ENCODE peak calls at places on chromosomes 16 and 17, in nine cellular contexts. L is NCI-H446 treated with DMSO at 0.1 percent for 48 hours; I is A673; A is activated T-helper 1 cell treated with Interleukin-2 at 50 U/mL for 16 hours; Z is stimulated activated CD4-positive, alpha-beta T cell treated with anti-CD3 and anti-CD28 coated beads, Interleukin-2, amount 100 ng/mL, for 24 hours; D is endothelial cell; S is occipital lobe; C is LoVo; T is HEK293T. O is an unnamed sample.

GRCh38 chr17:5883775-5884665 is 186.2 kb upstream of the WSCD1 start:
- DNase-seq in A (no peak), Z (no peak), S (no peak), I (no peak), T (no peak), L (no peak), D (no peak), C (peak), O (no peak)

GRCh38 chr17:74544991-74545441 is 899 bp downstream of the CD300C start:
- DNase-seq in I (no peak), L (no peak), C (no peak), A (no peak), S (no peak), D (no peak), T (no peak), Z (no peak), O (no peak)

GRCh38 chr17:48627625-48628510 is 1.7 kb upstream of the HOXB9 start:
- DNase-seq in L (no peak), S (no peak), C (no peak), Z (no peak), A (no peak), T (no peak), D (no peak), I (no peak), O (no peak)

GRCh38 chr17:78342438-78343098 is 17.3 kb downstream of the SOCS3 start:
- DNase-seq in Z (no peak), A (no peak), L (no peak), D (no peak), I (no peak), T (no peak), C (no peak), S (no peak), O (peak)

GRCh38 chr16:59593256-59593655 is 859.1 kb upstream of the GOT2 start:
- DNase-seq in C (no peak), S (no peak), L (no peak), T (no peak), A (no peak), I (no peak), Z (no peak), D (no peak), O (peak)

GRCh38 chr17:81241648-81242420 is 2.7 kb downstream of the NDUFAF8 start:
- DNase-seq in T (peak), L (no peak), C (no peak), Z (peak), I (peak), S (peak), A (peak), D (peak), O (peak)

GRCh38 chr17:1658100-1658499 is 8.4 kb upstream of the RILP start:
- DNase-seq in Z (no peak), T (no peak), I (no peak), S (no peak), A (no peak), D (no peak), L (no peak), C (no peak), O (no peak)

GRCh38 chr17:42212382-42212781 is 18.1 kb upstream of the GHDC start:
- DNase-seq in C (no peak), Z (no peak), S (no peak), A (no peak), I (no peak), D (no peak), L (no peak), T (no peak), O (no peak)

GRCh38 chr17:48715496-48716399 is 6.6 kb downstream of the PRAC1 start:
- DNase-seq in C (no peak), T (peak), S (no peak), Z (no peak), A (no peak), I (no peak), L (no peak), D (no peak), O (no peak)

GRCh38 chr17:29341726-29342125 is 47.8 kb upstream of the NUFIP2 start:
- DNase-seq in A (no peak), D (no peak), L (no peak), I (no peak), Z (no peak), T (no peak), C (no peak), S (no peak), O (peak)

GRCh38 chr16:74216319-74216718 is 80.3 kb upstream of the PSMD7 start:
- DNase-seq in S (no peak), L (no peak), I (no peak), T (no peak), C (no peak), A (no peak), D (no peak), Z (no peak), O (peak)

GRCh38 chr17:8713315-8713714 is 31.3 kb downstream of the CCDC42 start:
- DNase-seq in T (no peak), Z (no peak), L (no peak), I (no peak), A (no peak), S (no peak), C (no peak), D (no peak), O (no peak)

GRCh38 chr17:59001158-59001814 is 105.4 kb downstream of the TRIM37 start:
- DNase-seq in A (peak), C (no peak), L (no peak), Z (peak), T (no peak), D (peak), S (peak), I (peak), O (peak)

GRCh38 chr17:57603978-57604377 is 141.1 kb downstream of the CCDC182 start:
- DNase-seq in D (no peak), I (no peak), C (no peak), A (peak), L (no peak), S (no peak), T (no peak), Z (peak), O (no peak)

GRCh38 chr17:43757171-43757660 is 1.4 kb downstream of the SOST start:
- DNase-seq in Z (no peak), T (no peak), S (no peak), C (no peak), A (no peak), I (no peak), D (no peak), L (no peak), O (no peak)

GRCh38 chr16:85514601-85515318 is 98.4 kb upstream of the GSE1 start:
- DNase-seq in A (no peak), Z (no peak), S (peak), D (no peak), T (no peak), C (no peak), I (peak), L (peak), O (peak)

O was measured in fibroblast of pulmonary artery.